ENCODE peak calls at places on chromosomes 12 and 14, in ten cellular contexts. One of them, this sample, is unnamed.

GRCh38 chr12:93618891-93619410 is 46.5 kb downstream of the SOCS2 start:
- DNase-seq in NCI-H446 treated with DMSO at 0.1 percent for 48 hours: no peak
- DNase-seq in GM20000: no peak
- DNase-seq in left kidney: no peak
- DNase-seq in T-cell: no peak
- DNase-seq in hepatic stellate cell: no peak
- DNase-seq in upper lobe of right lung: no peak
- DNase-seq in progenitor cell of endocrine pancreas: no peak
- DNase-seq in RCC 7860: no peak
- DNase-seq in ELR: no peak
- DNase-seq in this sample: no peak

GRCh38 chr14:40058916-40059897 is 627.0 kb upstream of the FBXO33 start:
- DNase-seq in NCI-H446 treated with DMSO at 0.1 percent for 48 hours: no peak
- DNase-seq in GM20000: no peak
- DNase-seq in left kidney: peak; percentile 2
- DNase-seq in T-cell: no peak
- DNase-seq in hepatic stellate cell: no peak
- DNase-seq in upper lobe of right lung: no peak
- DNase-seq in progenitor cell of endocrine pancreas: no peak
- DNase-seq in RCC 7860: peak; percentile 54
- DNase-seq in ELR: no peak
- DNase-seq in this sample: peak; percentile 3

GRCh38 chr12:131345521-131346436 is 365.1 kb upstream of the SFSWAP start:
- DNase-seq in NCI-H446 treated with DMSO at 0.1 percent for 48 hours: no peak
- DNase-seq in GM20000: no peak
- DNase-seq in left kidney: no peak
- DNase-seq in T-cell: no peak
- DNase-seq in hepatic stellate cell: no peak
- DNase-seq in upper lobe of right lung: no peak
- DNase-seq in progenitor cell of endocrine pancreas: no peak
- DNase-seq in RCC 7860: no peak
- DNase-seq in ELR: no peak
- DNase-seq in this sample: no peak

GRCh38 chr14:56686416-56686815 is 106.8 kb downstream of the TMEM260 start:
- DNase-seq in NCI-H446 treated with DMSO at 0.1 percent for 48 hours: no peak
- DNase-seq in GM20000: no peak
- DNase-seq in left kidney: peak; percentile 75
- DNase-seq in T-cell: no peak
- DNase-seq in hepatic stellate cell: no peak
- DNase-seq in upper lobe of right lung: no peak
- DNase-seq in progenitor cell of endocrine pancreas: no peak
- DNase-seq in RCC 7860: no peak
- DNase-seq in ELR: no peak
- DNase-seq in this sample: no peak

GRCh38 chr14:35140718-35141581 is 18.6 kb downstream of the PRORP start:
- DNase-seq in NCI-H446 treated with DMSO at 0.1 percent for 48 hours: peak; percentile 30
- DNase-seq in GM20000: no peak
- DNase-seq in left kidney: no peak
- DNase-seq in T-cell: no peak
- DNase-seq in hepatic stellate cell: peak; percentile 34
- DNase-seq in upper lobe of right lung: no peak
- DNase-seq in progenitor cell of endocrine pancreas: no peak
- DNase-seq in RCC 7860: peak; percentile 20
- DNase-seq in ELR: peak; percentile 57
- DNase-seq in this sample: peak; percentile 43

GRCh38 chr14:70148911-70149675 is 39.7 kb downstream of the SLC8A3 start:
- DNase-seq in NCI-H446 treated with DMSO at 0.1 percent for 48 hours: no peak
- DNase-seq in GM20000: no peak
- DNase-seq in left kidney: no peak
- DNase-seq in T-cell: no peak
- DNase-seq in hepatic stellate cell: no peak
- DNase-seq in upper lobe of right lung: no peak
- DNase-seq in progenitor cell of endocrine pancreas: no peak
- DNase-seq in RCC 7860: no peak
- DNase-seq in ELR: no peak
- DNase-seq in this sample: no peak

GRCh38 chr14:104753528-104754212 is 723 bp downstream of the SIVA1 start:
- DNase-seq in NCI-H446 treated with DMSO at 0.1 percent for 48 hours: no peak
- DNase-seq in GM20000: no peak
- DNase-seq in left kidney: no peak
- DNase-seq in T-cell: peak; percentile 12
- DNase-seq in hepatic stellate cell: no peak
- DNase-seq in upper lobe of right lung: no peak
- DNase-seq in progenitor cell of endocrine pancreas: no peak
- DNase-seq in RCC 7860: no peak
- DNase-seq in ELR: peak; percentile 32
- DNase-seq in this sample: no peak

GRCh38 chr12:6316921-6317692 is 6.6 kb downstream of the PLEKHG6 start:
- DNase-seq in NCI-H446 treated with DMSO at 0.1 percent for 48 hours: no peak
- DNase-seq in GM20000: no peak
- DNase-seq in left kidney: peak; percentile 40
- DNase-seq in T-cell: no peak
- DNase-seq in hepatic stellate cell: no peak
- DNase-seq in upper lobe of right lung: no peak
- DNase-seq in progenitor cell of endocrine pancreas: no peak
- DNase-seq in RCC 7860: no peak
- DNase-seq in ELR: no peak
- DNase-seq in this sample: no peak

GRCh38 chr12:58465418-58465817 is 454.9 kb downstream of the LRIG3 start:
- DNase-seq in NCI-H446 treated with DMSO at 0.1 percent for 48 hours: no peak
- DNase-seq in GM20000: no peak
- DNase-seq in left kidney: no peak
- DNase-seq in T-cell: no peak
- DNase-seq in hepatic stellate cell: no peak
- DNase-seq in upper lobe of right lung: no peak
- DNase-seq in progenitor cell of endocrine pancreas: no peak
- DNase-seq in RCC 7860: no peak
- DNase-seq in ELR: peak; percentile 30
- DNase-seq in this sample: no peak

GRCh38 chr14:56216631-56217379 is 98.6 kb downstream of the PELI2 start:
- DNase-seq in NCI-H446 treated with DMSO at 0.1 percent for 48 hours: no peak
- DNase-seq in GM20000: no peak
- DNase-seq in left kidney: peak; percentile 36
- DNase-seq in T-cell: peak; percentile 20
- DNase-seq in hepatic stellate cell: no peak
- DNase-seq in upper lobe of right lung: no peak
- DNase-seq in progenitor cell of endocrine pancreas: no peak
- DNase-seq in RCC 7860: no peak
- DNase-seq in ELR: no peak
- DNase-seq in this sample: no peak